ENCODE peak calls at places on chromosomes 13 and 19, in five cellular contexts. L is HepG2, N is HCT116, K is H1, E is GM12878. J is an unnamed sample.

GRCh38 chr19:29622191-29623070 is 16.3 kb downstream of the POP4 start:
- DNase-seq in L (no peak), N (no peak), K (no peak), E (no peak), J (no peak)

GRCh38 chr13:51769455-51770127 is 34.4 kb downstream of the DHRS12 start:
- DNase-seq in L (no peak), N (no peak), K (no peak), E (no peak), J (no peak)

GRCh38 chr19:33557720-33558119 is 36.1 kb upstream of the PEPD start:
- DNase-seq in L (no peak), N (no peak), K (no peak), E (no peak), J (no peak)

GRCh38 chr13:26628706-26629105 is 71.2 kb downstream of the WASF3 start:
- DNase-seq in L (peak; percentile 28), N (no peak), K (no peak), E (no peak), J (no peak)

GRCh38 chr13:27789495-27790303 is 2.6 kb upstream of the GSX1 start:
- DNase-seq in L (peak; percentile 20), N (no peak), K (peak; percentile 63), E (no peak), J (no peak)

GRCh38 chr13:41588899-41589298 is 131.5 kb downstream of the RGCC start:
- DNase-seq in L (peak; percentile 50), N (peak; percentile 8), K (no peak), E (no peak), J (peak; percentile 41)

GRCh38 chr13:49908637-49909036 is 27.5 kb downstream of the SPRYD7 start:
- DNase-seq in L (no peak), N (peak; percentile 2), K (no peak), E (no peak), J (peak; percentile 14)

GRCh38 chr13:109963384-109963783 is 177.0 kb upstream of the IRS2 start:
- DNase-seq in L (no peak), N (no peak), K (no peak), E (no peak), J (no peak)

GRCh38 chr13:26991508-26992181 is 180.0 kb downstream of the USP12 start:
- DNase-seq in L (peak; percentile 97), N (no peak), K (no peak), E (no peak), J (no peak)

GRCh38 chr13:40220299-40220935 is 446.0 kb downstream of the FOXO1 start:
- DNase-seq in L (no peak), N (no peak), K (no peak), E (no peak), J (no peak)

GRCh38 chr13:41696163-41697003 is 239.0 kb downstream of the RGCC start:
- DNase-seq in L (peak; percentile 2), N (peak; percentile 61), K (no peak), E (no peak), J (no peak)

GRCh38 chr13:42355841-42356575 is 84.1 kb downstream of the AKAP11 start:
- DNase-seq in L (no peak), N (no peak), K (no peak), E (no peak), J (no peak)

GRCh38 chr13:49305824-49306425 is 58.2 kb downstream of the CDADC1 start:
- DNase-seq in L (no peak), N (no peak), K (no peak), E (no peak), J (no peak)

GRCh38 chr13:107099661-107100060 is 531.7 kb upstream of the ARGLU1 start:
- DNase-seq in L (no peak), N (no peak), K (no peak), E (no peak), J (no peak)

GRCh38 chr19:31715249-31715944 is 366.2 kb upstream of the TSHZ3 start:
- DNase-seq in L (no peak), N (no peak), K (no peak), E (no peak), J (no peak)

GRCh38 chr13:27830010-27830409 is 37.7 kb downstream of the GSX1 start:
- DNase-seq in L (no peak), N (peak; percentile 32), K (peak; percentile 91), E (no peak), J (peak; percentile 78)

GRCh38 chr19:45087531-45087930 is 5.4 kb upstream of the PPP1R37 start:
- DNase-seq in L (no peak), N (no peak), K (no peak), E (no peak), J (no peak)

GRCh38 chr13:68895696-68896095 is 1211.9 kb upstream of the ATXN8OS start:
- DNase-seq in L (no peak), N (no peak), K (no peak), E (no peak), J (no peak)

GRCh38 chr13:30107536-30108136 is 199.7 kb downstream of the KATNAL1 start:
- DNase-seq in L (no peak), N (no peak), K (no peak), E (no peak), J (no peak)
- TF ChIP-seq SIN3A in L (no peak), N (no peak), K (no peak), E (no peak), J (no peak)

DNA sequence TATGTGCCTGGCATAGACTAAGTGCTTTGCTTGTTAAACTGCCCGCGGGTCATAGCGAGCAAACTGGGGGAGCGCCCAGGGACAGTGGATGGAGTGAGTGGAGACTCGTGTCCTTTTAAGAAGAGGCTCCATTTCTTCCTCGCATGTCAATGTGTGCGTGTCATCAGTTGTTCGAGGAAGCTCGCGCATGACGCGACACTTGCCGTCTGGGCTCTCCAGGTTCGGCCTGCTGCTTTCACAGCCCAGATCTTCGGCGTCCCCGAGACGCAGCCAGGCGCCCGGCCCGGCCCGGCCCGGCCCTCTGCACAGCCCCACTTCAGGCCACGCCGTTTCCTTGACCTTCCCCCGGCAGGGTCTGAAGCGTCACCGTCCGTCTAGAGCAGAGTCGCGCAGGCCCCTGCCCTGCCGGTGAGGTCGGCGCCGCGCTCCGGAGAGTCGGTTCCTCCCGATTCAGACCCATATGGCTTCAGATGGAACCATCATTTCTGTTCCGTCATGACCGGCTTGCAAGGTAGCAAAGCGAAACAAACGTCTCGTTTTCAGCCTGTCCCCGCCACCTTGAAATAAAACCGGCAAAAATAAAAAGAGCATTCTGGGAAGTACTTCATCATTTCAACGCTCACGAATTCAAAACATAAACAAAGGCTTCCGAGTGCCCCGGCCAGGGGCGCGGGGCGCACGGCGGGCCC is 604 bp upstream of the ARHGEF7 start:
- DNase-seq in L (no peak), N (no peak), K (no peak), E (no peak), J (no peak)
- TF ChIP-seq EZH2 in L (peak; percentile 88), N (no peak), K (peak; percentile 59), E (no peak), J (no peak)

GRCh38 chr13:53749306-53749705 is 720.7 kb downstream of the OLFM4 start:
- DNase-seq in L (no peak), N (no peak), K (no peak), E (no peak), J (no peak)
- TF ChIP-seq SIN3A in L (no peak), N (no peak), K (no peak), E (no peak), J (no peak)

DNA sequence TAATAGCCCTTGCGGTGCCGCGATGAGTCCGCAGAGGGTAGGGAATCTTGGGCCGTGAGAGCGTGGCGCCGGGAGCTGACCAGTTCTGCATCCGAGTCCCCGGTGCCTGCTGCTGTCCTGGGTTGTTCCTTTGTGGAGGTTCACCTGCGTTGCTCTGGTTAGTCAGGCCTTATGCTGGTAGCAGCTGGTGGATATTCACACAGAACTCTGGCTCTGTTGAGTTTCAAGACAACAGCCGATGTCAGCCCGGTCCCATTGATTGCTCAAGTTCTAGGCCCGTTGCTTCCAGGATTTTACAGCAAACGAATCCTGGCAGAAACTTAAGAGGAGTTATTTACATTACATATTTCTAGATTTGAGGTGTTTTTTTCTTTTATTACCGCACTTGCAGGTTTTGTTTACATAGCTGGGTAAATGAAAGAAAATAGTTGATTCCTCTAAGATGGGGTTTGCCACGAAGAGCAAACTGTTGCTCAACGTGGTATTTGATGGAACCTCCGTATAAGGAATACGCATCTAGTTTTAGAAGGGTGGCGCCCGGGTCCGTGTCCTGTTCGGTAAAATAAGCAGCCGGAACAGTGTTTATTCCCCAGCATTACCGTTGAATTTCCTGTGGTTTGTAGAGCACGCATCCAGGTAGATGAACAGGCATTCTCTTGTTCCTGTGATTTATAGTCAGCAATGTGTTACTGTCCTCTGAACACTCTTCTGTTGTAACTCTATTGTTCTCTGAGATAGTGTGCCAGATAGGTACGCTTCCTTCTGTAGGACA is 1.3 kb downstream of the CLDN10 start:
- DNase-seq in L (no peak), N (no peak), K (peak; percentile 56), E (no peak), J (no peak)
- TF ChIP-seq EZH2 in L (no peak), N (no peak), K (no peak), E (no peak), J (no peak)

GRCh38 chr13:108193806-108194205 is 21.5 kb downstream of the LIG4 start:
- DNase-seq in L (no peak), N (no peak), K (no peak), E (no peak), J (no peak)
- TF ChIP-seq SIN3A in L (no peak), N (no peak), K (no peak), E (no peak), J (no peak)

GRCh38 chr13:24288870-24289269 is 20.5 kb upstream of the C1QTNF9 start:
- DNase-seq in L (no peak), N (no peak), K (no peak), E (no peak), J (no peak)
- TF ChIP-seq EZH2 in L (no peak), N (no peak), K (no peak), E (no peak), J (no peak)

GRCh38 chr13:32905864-32906180 is 110.4 kb upstream of the KL start:
- DNase-seq in L (no peak), N (no peak), K (no peak), E (no peak), J (no peak)
- TF ChIP-seq SIN3A in L (no peak), N (no peak), K (no peak), E (no peak), J (no peak)

DNA sequence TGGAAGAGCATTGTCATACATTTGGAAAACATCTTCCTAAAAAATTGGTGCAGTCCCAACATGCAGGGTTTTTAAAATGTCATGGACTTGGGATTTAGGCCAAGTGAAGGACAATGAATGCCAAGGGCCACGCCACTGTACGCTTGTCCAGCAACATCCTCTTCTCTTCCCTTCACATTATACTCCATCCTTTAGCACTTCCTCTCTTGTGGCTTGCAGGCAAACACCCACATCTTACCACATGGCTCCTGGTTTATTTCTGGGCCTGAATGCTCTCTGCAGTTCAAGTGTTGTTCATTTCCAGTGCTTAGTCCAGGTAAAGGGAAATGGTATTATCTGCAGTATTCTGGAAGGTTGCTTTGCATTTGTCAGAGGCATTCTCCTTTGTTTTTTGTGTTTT is 45.0 kb downstream of the CBY2 start:
- DNase-seq in L (no peak), N (no peak), K (no peak), E (no peak), J (no peak)
- TF ChIP-seq EZH2 in L (no peak), N (no peak), K (no peak), E (no peak), J (no peak)